ENCODE peak calls at places on chromosomes 1 and 21, in seven cellular contexts. One of them, this sample, is unnamed.

GRCh38 chr1:159214149-159214760 is 9.6 kb downstream of the ACKR1 start:
- DNase-seq in H54: peak; percentile 54
- DNase-seq in HEK293T: peak; percentile 67
- DNase-seq in IMR-90: peak; percentile 28
- DNase-seq in HT-29: peak; percentile 60
- DNase-seq in cardiac fibroblast: peak; percentile 55
- DNase-seq in activated naive CD8-positive, alpha-beta T cell treated with anti-CD3 and anti-CD28 coated beads, Interleukin-2, amount 50 U/mL, for 16 hours: no peak
- DNase-seq in this sample: peak; percentile 55

GRCh38 chr21:44458971-44459711 is 3.8 kb downstream of the LRRC3 start:
- DNase-seq in H54: no peak
- DNase-seq in activated naive CD8-positive, alpha-beta T cell treated with anti-CD3 and anti-CD28 coated beads, Interleukin-2, amount 50 U/mL, for 16 hours: no peak
- DNase-seq in HEK293T: no peak
- DNase-seq in cardiac fibroblast: no peak
- DNase-seq in IMR-90: no peak
- DNase-seq in HT-29: no peak
- DNase-seq in this sample: no peak

GRCh38 chr1:228216371-228217320 is 8.8 kb downstream of the OBSCN start:
- DNase-seq in HEK293T: no peak
- DNase-seq in H54: no peak
- DNase-seq in cardiac fibroblast: no peak
- DNase-seq in IMR-90: no peak
- DNase-seq in activated naive CD8-positive, alpha-beta T cell treated with anti-CD3 and anti-CD28 coated beads, Interleukin-2, amount 50 U/mL, for 16 hours: no peak
- DNase-seq in HT-29: no peak
- DNase-seq in this sample: no peak

GRCh38 chr1:19033516-19033840 is 77.0 kb upstream of the IFFO2 start:
- DNase-seq in activated naive CD8-positive, alpha-beta T cell treated with anti-CD3 and anti-CD28 coated beads, Interleukin-2, amount 50 U/mL, for 16 hours: no peak
- DNase-seq in H54: no peak
- DNase-seq in cardiac fibroblast: no peak
- DNase-seq in HEK293T: no peak
- DNase-seq in IMR-90: no peak
- DNase-seq in HT-29: no peak
- DNase-seq in this sample: no peak

GRCh38 chr1:206895837-206896242 is 1.4 kb upstream of the IL24 start:
- DNase-seq in IMR-90: peak; percentile 68
- DNase-seq in HT-29: no peak
- DNase-seq in H54: no peak
- DNase-seq in activated naive CD8-positive, alpha-beta T cell treated with anti-CD3 and anti-CD28 coated beads, Interleukin-2, amount 50 U/mL, for 16 hours: no peak
- DNase-seq in HEK293T: no peak
- DNase-seq in cardiac fibroblast: peak; percentile 82
- DNase-seq in this sample: peak; percentile 37

GRCh38 chr1:155598842-155599331 is 11.1 kb upstream of the MSTO1 start:
- DNase-seq in HEK293T: no peak
- DNase-seq in activated naive CD8-positive, alpha-beta T cell treated with anti-CD3 and anti-CD28 coated beads, Interleukin-2, amount 50 U/mL, for 16 hours: no peak
- DNase-seq in HT-29: no peak
- DNase-seq in cardiac fibroblast: peak; percentile 58
- DNase-seq in IMR-90: peak; percentile 43
- DNase-seq in H54: no peak
- DNase-seq in this sample: peak; percentile 47

GRCh38 chr21:31675332-31675731 is 15.8 kb downstream of the SOD1 start:
- DNase-seq in HEK293T: no peak
- DNase-seq in IMR-90: no peak
- DNase-seq in cardiac fibroblast: no peak
- DNase-seq in HT-29: no peak
- DNase-seq in activated naive CD8-positive, alpha-beta T cell treated with anti-CD3 and anti-CD28 coated beads, Interleukin-2, amount 50 U/mL, for 16 hours: no peak
- DNase-seq in H54: no peak
- DNase-seq in this sample: no peak

GRCh38 chr1:6414443-6414844 is 5.3 kb downstream of the HES2 start:
- DNase-seq in HEK293T: peak; percentile 65
- DNase-seq in activated naive CD8-positive, alpha-beta T cell treated with anti-CD3 and anti-CD28 coated beads, Interleukin-2, amount 50 U/mL, for 16 hours: peak; percentile 16
- DNase-seq in cardiac fibroblast: peak; percentile 62
- DNase-seq in HT-29: peak; percentile 47
- DNase-seq in IMR-90: peak; percentile 50
- DNase-seq in H54: no peak
- DNase-seq in this sample: peak; percentile 70